ENCODE peak calls at places on chromosomes 3 and 15, in ten cellular contexts. D, G, I, Q, V, B, M, E, O and R are unnamed samples.

GRCh38 chr15:39608185-39608584 is 27.3 kb downstream of the THBS1 start:
- DNase-seq in D (no peak), G (no peak), I (no peak), Q (no peak), V (no peak), B (no peak), M (no peak), E (no peak), O (no peak), R (no peak)

GRCh38 chr3:50219285-50219684 is 14.2 kb downstream of the SLC38A3 start:
- DNase-seq in D (no peak), G (no peak), I (no peak), Q (no peak), V (no peak), B (no peak), M (no peak), E (no peak), O (no peak), R (no peak)

GRCh38 chr3:192947421-192947820 is 29.8 kb upstream of the MB21D2 start:
- DNase-seq in D (no peak), G (no peak), I (no peak), Q (no peak), V (no peak), B (no peak), M (no peak), E (no peak), O (no peak), R (no peak)

GRCh38 chr15:45399381-45400212 is 21.3 kb upstream of the GATM start:
- DNase-seq in D (no peak), G (no peak), I (no peak), Q (no peak), V (peak; percentile 53), B (peak; percentile 18), M (no peak), E (peak; percentile 42), O (no peak), R (no peak)

GRCh38 chr3:100810671-100811070 is 101.4 kb downstream of the TFG start:
- DNase-seq in D (no peak), G (no peak), I (no peak), Q (no peak), V (no peak), B (no peak), M (no peak), E (no peak), O (no peak), R (no peak)

GRCh38 chr15:39581501-39582285 is 814 bp downstream of the THBS1 start:
- DNase-seq in D (peak; percentile 82), G (peak; percentile 88), I (peak; percentile 65), Q (no peak), V (peak; percentile 9), B (peak; percentile 52), M (peak; percentile 48), E (peak; percentile 52), O (no peak), R (peak; percentile 61)

GRCh38 chr15:46111730-46112129 is 476.9 kb downstream of the SQOR start:
- DNase-seq in D (no peak), G (no peak), I (peak; percentile 43), Q (no peak), V (no peak), B (no peak), M (no peak), E (no peak), O (no peak), R (no peak)

GRCh38 chr15:45427085-45427484 is 48.7 kb upstream of the GATM start:
- DNase-seq in D (no peak), G (no peak), I (no peak), Q (no peak), V (no peak), B (no peak), M (no peak), E (no peak), O (no peak), R (no peak)

GRCh38 chr3:58487140-58487886 is 4.6 kb upstream of the KCTD6 start:
- DNase-seq in D (no peak), G (no peak), I (no peak), Q (no peak), V (peak; percentile 35), B (no peak), M (no peak), E (no peak), O (no peak), R (no peak)

GRCh38 chr3:71693641-71694040 is 31.6 kb downstream of the EIF4E3 start:
- DNase-seq in D (no peak), G (no peak), I (no peak), Q (no peak), V (no peak), B (no peak), M (no peak), E (no peak), O (no peak), R (peak; percentile 23)
- TF ChIP-seq EP300 in D (no peak), G (no peak), I (no peak), Q (no peak), V (no peak), B (no peak), M (no peak), E (no peak), O (no peak), R (no peak)

GRCh38 chr3:55690746-55691540 is 203.8 kb upstream of the WNT5A start:
- DNase-seq in D (no peak), G (no peak), I (no peak), Q (no peak), V (no peak), B (no peak), M (no peak), E (no peak), O (peak; percentile 68), R (no peak)
- H3K4me1 ChIP-seq in D (no peaks in the 10 kb centered on the region), G (peaks cover 12% of the 10 kb centered on the region), I (no peaks in the 10 kb centered on the region), Q (no peaks in the 10 kb centered on the region), V (no peaks in the 10 kb centered on the region), B (no peaks in the 10 kb centered on the region), M (peaks cover 4% of the 10 kb centered on the region), E (peaks cover 6% of the 10 kb centered on the region), O (peaks cover 16% of the 10 kb centered on the region), R (peaks cover 7% of the 10 kb centered on the region)

DNA sequence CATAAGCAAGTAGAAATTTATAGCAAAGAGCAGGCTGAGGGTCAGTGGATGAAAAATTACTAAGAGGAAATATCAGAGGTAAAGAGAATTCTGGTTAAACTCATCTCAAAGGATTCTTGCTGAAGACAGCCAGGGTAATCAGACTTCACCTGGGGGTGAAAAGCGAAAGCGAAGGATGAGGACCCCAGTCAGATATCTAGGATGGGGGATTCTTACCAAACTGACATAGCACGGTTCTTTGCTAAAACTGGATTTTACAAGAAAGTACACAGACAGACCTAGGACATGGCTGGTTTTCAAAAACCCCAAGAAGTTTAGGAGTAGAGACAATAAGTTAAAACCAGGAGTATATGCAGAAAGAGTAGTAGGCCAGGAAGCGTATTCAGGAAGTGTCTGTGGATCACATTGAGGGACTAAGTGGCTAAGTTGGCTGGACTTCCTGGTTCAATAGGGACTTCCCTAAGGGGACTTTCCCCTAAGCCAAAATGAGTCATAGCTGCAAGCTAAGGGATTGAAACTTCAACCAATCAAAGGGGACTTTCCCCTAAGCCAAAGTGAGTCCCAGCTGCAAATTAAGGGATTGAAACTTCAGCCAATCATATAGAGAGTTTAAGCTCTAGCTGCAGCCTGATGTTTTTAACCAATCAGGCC is 2.4 kb upstream of the CFAP91 start:
- DNase-seq in D (peak; percentile 13), G (no peak), I (no peak), Q (no peak), V (no peak), B (no peak), M (no peak), E (no peak), O (no peak), R (no peak)
- TF ChIP-seq EP300 in D (no peak), G (no peak), I (no peak), Q (no peak), V (no peak), B (no peak), M (no peak), E (no peak), O (no peak), R (no peak)

GRCh38 chr3:155535098-155535497 is 209.8 kb downstream of the PLCH1 start:
- DNase-seq in D (no peak), G (no peak), I (no peak), Q (no peak), V (no peak), B (no peak), M (no peak), E (no peak), O (no peak), R (no peak)
- H3K4me1 ChIP-seq in D (no peaks in the 10 kb centered on the region), G (no peaks in the 10 kb centered on the region), I (no peaks in the 10 kb centered on the region), Q (no peaks in the 10 kb centered on the region), V (no peaks in the 10 kb centered on the region), B (no peaks in the 10 kb centered on the region), M (no peaks in the 10 kb centered on the region), E (no peaks in the 10 kb centered on the region), O (no peaks in the 10 kb centered on the region), R (no peaks in the 10 kb centered on the region)

GRCh38 chr3:111904376-111905241 is 45.5 kb downstream of the PHLDB2 start:
- DNase-seq in D (no peak), G (no peak), I (no peak), Q (no peak), V (no peak), B (peak; percentile 57), M (no peak), E (no peak), O (no peak), R (no peak)

GRCh38 chr3:111901617-111902016 is 42.6 kb downstream of the PHLDB2 start:
- DNase-seq in D (no peak), G (no peak), I (no peak), Q (no peak), V (no peak), B (no peak), M (no peak), E (peak; percentile 25), O (no peak), R (no peak)

GRCh38 chr3:111899966-111900365 is 40.9 kb downstream of the PHLDB2 start:
- DNase-seq in D (no peak), G (no peak), I (no peak), Q (no peak), V (no peak), B (no peak), M (no peak), E (no peak), O (no peak), R (no peak)

GRCh38 chr3:111902534-111902933 is 43.5 kb downstream of the PHLDB2 start:
- DNase-seq in D (no peak), G (no peak), I (no peak), Q (no peak), V (no peak), B (no peak), M (no peak), E (no peak), O (no peak), R (no peak)

GRCh38 chr3:111903067-111903511 is 44.0 kb downstream of the PHLDB2 start:
- DNase-seq in D (no peak), G (no peak), I (no peak), Q (no peak), V (no peak), B (peak; percentile 72), M (no peak), E (no peak), O (no peak), R (no peak)
- TF ChIP-seq EP300 in D (no peak), G (no peak), I (no peak), Q (no peak), V (no peak), B (peak; percentile 74), M (no peak), E (peak; percentile 66), O (no peak), R (no peak)